ENCODE peak calls at places on chromosomes 3 and 15, in four cellular contexts. X, T, Y and C are unnamed samples.

GRCh38 chr3:94961423-94962100 is 898.7 kb downstream of the NSUN3 start:
- DNase-seq in X (no peak), T (no peak), Y (no peak), C (no peak)

GRCh38 chr3:186220365-186220764 is 111.5 kb upstream of the ETV5 start:
- DNase-seq in Y (no peak), X (no peak), T (no peak), C (no peak)

GRCh38 chr15:69275104-69275670 is 23.5 kb upstream of the PAQR5 start:
- DNase-seq in Y (no peak), T (peak), X (no peak), C (no peak)

GRCh38 chr3:149717391-149718056 is 34.8 kb downstream of the COMMD2 start:
- DNase-seq in Y (peak), X (peak), T (peak), C (peak)

GRCh38 chr15:24857777-24858176 is 97.0 kb upstream of the SNRPN start:
- DNase-seq in X (no peak), Y (no peak), T (no peak), C (no peak)

GRCh38 chr15:100623301-100623700 is 20.9 kb downstream of the ASB7 start:
- DNase-seq in T (peak), Y (peak), X (no peak), C (no peak)

GRCh38 chr15:79339588-79340314 is 28.8 kb downstream of the TMED3 start:
- DNase-seq in X (peak), T (peak), Y (peak), C (peak)

GRCh38 chr15:49110158-49110944 is 45.0 kb downstream of the COPS2 start:
- DNase-seq in X (no peak), Y (no peak), T (no peak), C (no peak)

GRCh38 chr3:55718475-55718874 is 231.4 kb upstream of the WNT5A start:
- DNase-seq in Y (peak), T (peak), X (no peak), C (no peak)

GRCh38 chr3:69009559-69010410 is 3.7 kb downstream of the EOGT start:
- DNase-seq in X (no peak), T (peak), Y (peak), C (no peak)

GRCh38 chr3:159158213-159158612 is 356.4 kb downstream of the MFSD1 start:
- DNase-seq in Y (no peak), X (no peak), T (no peak), C (no peak)

GRCh38 chr3:176950743-176951142 is 246.5 kb downstream of the TBL1XR1 start:
- DNase-seq in Y (peak), X (no peak), T (peak), C (no peak)

GRCh38 chr3:185316740-185317407 is 46.1 kb upstream of the MAP3K13 start:
- DNase-seq in X (no peak), Y (no peak), T (peak), C (no peak)

GRCh38 chr3:40790741-40791140 is 266.0 kb downstream of the ZNF621 start:
- DNase-seq in X (no peak), T (no peak), Y (no peak), C (no peak)

GRCh38 chr15:63195257-63196023 is 6.0 kb downstream of the RAB8B start:
- DNase-seq in Y (no peak), T (no peak), X (no peak), C (peak)

GRCh38 chr3:9467451-9467850 is 70.0 kb downstream of the SETD5 start:
- DNase-seq in X (no peak), Y (no peak), T (no peak), C (no peak)

GRCh38 chr3:126371096-126371705 is 14.0 kb upstream of the KLF15 start:
- DNase-seq in T (no peak), Y (no peak), X (no peak), C (no peak)